ENCODE peak calls at places on chromosome 1, in nine cellular contexts. S, M, K, N, U, X, W, R and B are unnamed samples.

GRCh38 chr1:72643142-72643541 is 360.8 kb upstream of the NEGR1 start:
- DNase-seq in W (no peak), N (no peak), K (no peak), X (no peak), U (no peak), S (no peak), M (no peak), R (no peak), B (no peak)

GRCh38 chr1:223748405-223748772 is 36.0 kb downstream of the CAPN2 start:
- DNase-seq in N (peak; percentile 32), M (no peak), U (no peak), R (no peak), X (no peak), S (no peak), W (no peak), K (peak; percentile 67), B (no peak)

GRCh38 chr1:42380617-42381423 is at the start of gene RIMKLA:
- DNase-seq in M (peak; percentile 18), U (peak; percentile 81), R (peak; percentile 80), K (peak; percentile 34), W (peak; percentile 77), X (no peak), N (peak; percentile 61), S (peak; percentile 57), B (peak; percentile 25)

GRCh38 chr1:37073752-37074151 is 39.4 kb upstream of the GRIK3 start:
- DNase-seq in R (no peak), X (no peak), U (no peak), S (no peak), K (no peak), N (no peak), M (no peak), W (peak; percentile 78), B (no peak)

GRCh38 chr1:174982971-174983689 is 16.6 kb upstream of the CACYBP start:
- DNase-seq in N (no peak), U (no peak), W (peak; percentile 41), M (no peak), K (peak; percentile 77), X (no peak), S (no peak), R (no peak), B (no peak)

GRCh38 chr1:29197590-29197924 is 15.9 kb upstream of the SRSF4 start:
- DNase-seq in K (peak; percentile 45), N (no peak), M (no peak), W (peak; percentile 48), X (no peak), U (no peak), S (no peak), R (no peak), B (peak; percentile 33)

GRCh38 chr1:231317306-231318014 is 20.2 kb downstream of the EXOC8 start:
- DNase-seq in M (no peak), X (no peak), W (no peak), N (no peak), S (no peak), K (no peak), R (no peak), U (peak; percentile 69), B (no peak)

GRCh38 chr1:153542956-153543737 is 2.4 kb upstream of the S100A5 start:
- DNase-seq in N (no peak), M (no peak), X (no peak), K (no peak), S (no peak), R (no peak), W (no peak), U (no peak), B (no peak)

GRCh38 chr1:193115629-193116227 is 6.1 kb upstream of the CDC73 start:
- DNase-seq in W (no peak), U (no peak), X (no peak), M (no peak), S (no peak), R (no peak), N (no peak), K (peak; percentile 95), B (no peak)

GRCh38 chr1:196393742-196394141 is 214.5 kb downstream of the KCNT2 start:
- DNase-seq in M (no peak), U (no peak), N (no peak), X (peak; percentile 35), S (peak; percentile 12), R (no peak), K (peak; percentile 79), W (no peak), B (no peak)

GRCh38 chr1:221824025-221824424 is 82.1 kb upstream of the DUSP10 start:
- DNase-seq in K (peak; percentile 27), U (no peak), M (no peak), S (no peak), R (no peak), W (no peak), X (no peak), N (no peak), B (no peak)

GRCh38 chr1:14630986-14631385 is 32.5 kb downstream of the KAZN start:
- DNase-seq in U (no peak), W (no peak), K (no peak), M (no peak), S (no peak), N (no peak), R (no peak), X (no peak), B (no peak)

GRCh38 chr1:224357626-224358124 is 996 bp downstream of the CNIH4 start:
- DNase-seq in R (no peak), X (no peak), U (no peak), M (no peak), N (no peak), W (no peak), K (peak; percentile 83), S (no peak), B (no peak)

GRCh38 chr1:172863031-172863430 is 187.7 kb downstream of the TNFSF18 start:
- DNase-seq in N (no peak), X (no peak), S (no peak), M (no peak), R (no peak), U (no peak), K (no peak), W (no peak), B (no peak)

GRCh38 chr1:241499910-241500309 is 19.6 kb downstream of the FH start:
- DNase-seq in U (no peak), M (no peak), X (no peak), R (no peak), W (peak; percentile 24), N (no peak), S (no peak), K (peak; percentile 58), B (no peak)

GRCh38 chr1:61181016-61181560 is 98.7 kb downstream of the NFIA start:
- DNase-seq in W (no peak), X (no peak), K (no peak), R (no peak), M (no peak), S (no peak), U (no peak), N (no peak), B (no peak)

GRCh38 chr1:76933847-76934657 is 66.8 kb downstream of the ST6GALNAC5 start:
- DNase-seq in N (no peak), K (no peak), M (no peak), R (no peak), X (no peak), S (no peak), U (no peak), W (no peak), B (no peak)

GRCh38 chr1:215003686-215004085 is 78.9 kb upstream of the KCNK2 start:
- DNase-seq in M (no peak), S (no peak), N (no peak), W (no peak), R (no peak), U (no peak), X (no peak), K (no peak), B (no peak)

GRCh38 chr1:58628987-58629598 is 52.0 kb upstream of the TACSTD2 start:
- DNase-seq in X (no peak), R (no peak), S (no peak), N (no peak), M (no peak), U (no peak), W (no peak), K (no peak), B (no peak)

DNA sequence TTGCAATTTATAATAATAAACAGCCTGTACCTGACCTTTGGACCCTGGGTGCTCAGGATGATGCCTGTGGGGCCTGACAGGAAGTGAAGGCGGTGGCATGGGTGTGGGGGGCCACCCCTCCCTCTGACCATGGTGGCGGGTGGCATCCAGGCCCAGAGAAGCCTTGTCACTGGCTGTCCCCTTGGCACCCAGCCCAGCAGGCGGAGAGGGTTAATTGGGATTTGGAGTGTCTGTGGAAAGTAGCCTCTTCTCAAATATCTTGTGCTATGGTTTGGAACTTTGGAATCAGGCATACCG is 20.5 kb downstream of the SOX13 start:
- DNase-seq in M (no peak), K (no peak), W (peak; percentile 32), R (no peak), N (no peak), X (no peak), S (no peak), U (no peak), B (no peak)
- H3K4me1 ChIP-seq in M (no peaks in the 10 kb centered on the region), K (peaks cover 20% of the 10 kb centered on the region), W (no peaks in the 10 kb centered on the region), R (peaks cover 53% of the 10 kb centered on the region), N (peaks cover 85% of the 10 kb centered on the region), X (peaks cover 58% of the 10 kb centered on the region), S (peaks cover 68% of the 10 kb centered on the region), U (no peaks in the 10 kb centered on the region), B (peaks cover 35% of the 10 kb centered on the region)

DNA sequence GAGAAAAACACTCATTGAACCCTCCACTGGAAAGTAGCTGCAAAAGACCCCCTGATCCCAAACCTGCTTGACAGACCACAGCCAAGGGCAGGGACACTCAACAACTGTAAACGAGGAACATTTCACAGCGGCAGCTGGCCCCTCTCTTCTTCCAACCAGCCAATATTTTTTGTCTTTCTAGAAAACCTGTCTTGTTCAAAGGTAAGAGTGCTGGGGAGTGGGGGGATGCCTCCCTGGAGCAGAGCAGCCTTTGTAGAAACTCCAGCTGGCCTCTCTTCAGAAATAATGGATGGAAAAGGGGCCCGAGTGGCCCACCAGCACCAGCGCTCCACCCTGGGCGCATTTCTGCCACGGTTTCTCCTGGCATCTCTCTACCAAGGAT is 384.0 kb downstream of the RRAGC start:
- DNase-seq in K (no peak), N (no peak), U (no peak), R (no peak), S (no peak), W (no peak), M (no peak), X (no peak), B (no peak)
- H3K4me3 ChIP-seq in K (no peak overlapping the region), N (no peak overlapping the region), U (no peak overlapping the region), R (peak overlapping the region; percentile 36), S (no peak overlapping the region), W (no peak overlapping the region), M (no peak overlapping the region), X (no peak overlapping the region), B (no peak overlapping the region)

GRCh38 chr1:19384113-19384512 is 72.0 kb downstream of the SLC66A1 start:
- DNase-seq in X (no peak), R (no peak), M (no peak), N (no peak), W (peak; percentile 63), S (no peak), U (peak; percentile 89), K (peak; percentile 57), B (no peak)
- H3K36me3 ChIP-seq in X (peaks cover 4% of the 10 kb centered on the region), R (peaks cover 28% of the 10 kb centered on the region), M (peaks cover 77% of the 10 kb centered on the region), N (peaks cover 18% of the 10 kb centered on the region), W (no peaks in the 10 kb centered on the region), S (peaks cover 38% of the 10 kb centered on the region), U (no peaks in the 10 kb centered on the region), K (peaks cover 2% of the 10 kb centered on the region), B (peaks cover 3% of the 10 kb centered on the region)

DNA sequence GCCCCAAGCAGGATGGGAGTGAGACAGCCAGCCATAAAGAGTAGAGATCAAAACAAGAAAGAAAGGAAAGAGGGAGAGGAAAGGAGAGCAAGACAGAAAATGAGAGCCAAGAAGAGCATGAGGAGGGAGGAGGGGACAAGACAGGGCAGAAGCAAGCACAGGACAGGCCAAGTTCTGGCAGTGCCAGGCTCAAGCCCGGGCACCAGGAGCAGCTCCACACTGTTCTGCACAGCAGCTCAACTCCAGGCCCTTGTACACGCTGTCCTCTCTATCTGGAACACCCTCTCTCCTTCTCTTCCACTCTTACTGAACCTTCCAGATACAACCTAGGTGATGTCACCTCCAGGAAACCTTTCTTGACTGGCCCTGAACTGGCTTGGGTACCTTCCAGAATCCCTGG is 11.7 kb downstream of the IFFO2 start:
- DNase-seq in X (no peak), R (peak; percentile 46), W (no peak), S (no peak), N (no peak), U (no peak), M (no peak), K (no peak), B (no peak)
- H3K4me1 ChIP-seq in X (peaks cover 65% of the 10 kb centered on the region), R (peaks cover 54% of the 10 kb centered on the region), W (no peaks in the 10 kb centered on the region), S (peaks cover 53% of the 10 kb centered on the region), N (peaks cover 90% of the 10 kb centered on the region), U (peaks cover 7% of the 10 kb centered on the region), M (peaks cover 80% of the 10 kb centered on the region), K (peaks cover 34% of the 10 kb centered on the region), B (peaks cover 14% of the 10 kb centered on the region)